ENCODE peak calls at places on chromosome 20, in seven cellular contexts. One of them, this sample, is unnamed.

GRCh38 chr20:6976535-6976934 is 209.0 kb downstream of the BMP2 start:
- DNase-seq in H1: no peak
- DNase-seq in GM12878: no peak
- DNase-seq in SK-N-SH: no peak
- DNase-seq in GM12891: no peak
- DNase-seq in HepG2: no peak
- DNase-seq in K562: no peak
- DNase-seq in this sample: no peak

GRCh38 chr20:4925842-4926530 is 75.3 kb downstream of the SLC23A2 start:
- DNase-seq in HepG2: no peak
- DNase-seq in GM12891: no peak
- DNase-seq in GM12878: no peak
- DNase-seq in SK-N-SH: no peak
- DNase-seq in K562: no peak
- DNase-seq in H1: no peak
- DNase-seq in this sample: no peak

GRCh38 chr20:561437-562231 is 18.0 kb upstream of the CSNK2A1 start:
- DNase-seq in H1: peak
- DNase-seq in K562: peak
- DNase-seq in SK-N-SH: peak
- DNase-seq in HepG2: peak
- DNase-seq in GM12891: peak
- DNase-seq in GM12878: no peak
- DNase-seq in this sample: peak

GRCh38 chr20:24720957-24721356 is 228.1 kb upstream of the CST7 start:
- DNase-seq in K562: no peak
- DNase-seq in H1: no peak
- DNase-seq in SK-N-SH: no peak
- DNase-seq in GM12878: no peak
- DNase-seq in GM12891: no peak
- DNase-seq in HepG2: no peak
- DNase-seq in this sample: no peak

GRCh38 chr20:44187054-44187762 is at the start of gene JPH2:
- DNase-seq in H1: peak
- DNase-seq in K562: no peak
- DNase-seq in GM12878: no peak
- DNase-seq in GM12891: no peak
- DNase-seq in SK-N-SH: peak
- DNase-seq in HepG2: no peak
- DNase-seq in this sample: no peak

GRCh38 chr20:38601216-38602184 is at the start of gene ARHGAP40:
- DNase-seq in GM12891: peak
- DNase-seq in H1: peak
- DNase-seq in HepG2: peak
- DNase-seq in K562: peak
- DNase-seq in GM12878: no peak
- DNase-seq in SK-N-SH: peak
- DNase-seq in this sample: peak

GRCh38 chr20:43755390-43755789 is 28.6 kb upstream of the GTSF1L start:
- DNase-seq in SK-N-SH: no peak
- DNase-seq in GM12891: no peak
- DNase-seq in H1: no peak
- DNase-seq in K562: no peak
- DNase-seq in HepG2: no peak
- DNase-seq in GM12878: no peak
- DNase-seq in this sample: no peak

GRCh38 chr20:38645318-38645717 is 43.7 kb downstream of the ARHGAP40 start:
- DNase-seq in H1: no peak
- DNase-seq in GM12891: no peak
- DNase-seq in SK-N-SH: no peak
- DNase-seq in GM12878: no peak
- DNase-seq in HepG2: no peak
- DNase-seq in K562: no peak
- DNase-seq in this sample: peak

GRCh38 chr20:10307359-10307735 is 88.7 kb downstream of the SNAP25 start:
- DNase-seq in GM12878: no peak
- DNase-seq in K562: no peak
- DNase-seq in SK-N-SH: no peak
- DNase-seq in HepG2: no peak
- DNase-seq in H1: no peak
- DNase-seq in GM12891: no peak
- DNase-seq in this sample: no peak

GRCh38 chr20:1870792-1871550 is 24.2 kb upstream of the SIRPA start:
- DNase-seq in SK-N-SH: no peak
- DNase-seq in GM12878: peak
- DNase-seq in K562: no peak
- DNase-seq in HepG2: no peak
- DNase-seq in GM12891: no peak
- DNase-seq in H1: no peak
- DNase-seq in this sample: no peak

GRCh38 chr20:11274137-11274536 is 600.3 kb upstream of the JAG1 start:
- DNase-seq in H1: no peak
- DNase-seq in GM12878: no peak
- DNase-seq in GM12891: peak
- DNase-seq in K562: peak
- DNase-seq in HepG2: peak
- DNase-seq in SK-N-SH: peak
- DNase-seq in this sample: no peak

GRCh38 chr20:63736893-63737689 is 627 bp downstream of the LIME1 start:
- DNase-seq in GM12891: no peak
- DNase-seq in H1: peak
- DNase-seq in GM12878: no peak
- DNase-seq in K562: no peak
- DNase-seq in SK-N-SH: peak
- DNase-seq in HepG2: no peak
- DNase-seq in this sample: no peak

GRCh38 chr20:9439806-9440205 is 74.6 kb upstream of the LAMP5 start:
- DNase-seq in K562: no peak
- DNase-seq in GM12878: no peak
- DNase-seq in HepG2: no peak
- DNase-seq in GM12891: no peak
- DNase-seq in SK-N-SH: no peak
- DNase-seq in H1: no peak
- DNase-seq in this sample: no peak

DNA sequence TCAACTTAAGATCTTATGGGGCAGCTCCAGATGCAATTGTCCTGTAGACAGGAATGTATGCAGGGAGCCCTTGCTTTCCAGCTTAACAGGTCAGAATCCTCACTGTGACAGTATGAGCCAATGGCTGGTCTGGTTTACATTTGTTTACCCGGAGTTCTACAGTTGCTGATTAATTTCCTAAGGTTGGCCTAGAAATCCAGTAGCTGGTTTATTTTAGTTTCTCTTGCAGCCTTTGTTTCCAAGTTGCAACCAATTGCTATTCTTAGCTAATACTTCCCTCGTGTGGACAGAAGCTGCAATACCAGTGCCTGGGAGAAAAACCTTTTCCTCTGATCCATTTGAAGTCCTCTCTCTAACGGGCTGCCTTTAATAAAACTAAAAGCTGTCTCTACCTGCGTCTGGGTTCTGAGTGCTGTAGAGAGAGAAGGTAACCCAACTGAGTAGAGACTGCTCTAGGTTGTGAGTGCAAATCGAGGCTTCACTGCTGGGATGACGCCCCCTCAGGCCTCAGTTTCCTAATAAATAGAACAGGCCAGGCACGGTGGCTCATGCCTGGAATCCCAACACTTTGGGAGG is 45.9 kb downstream of the ZNF217 start:
- DNase-seq in K562: peak
- DNase-seq in HepG2: peak
- DNase-seq in SK-N-SH: peak
- DNase-seq in H1: peak
- DNase-seq in GM12891: peak
- DNase-seq in GM12878: peak
- DNase-seq in this sample: peak
- TF ChIP-seq TAF1 in K562: no peak
- TF ChIP-seq TAF1 in HepG2: no peak
- TF ChIP-seq TAF1 in SK-N-SH: no peak
- TF ChIP-seq TAF1 in H1: no peak
- TF ChIP-seq TAF1 in GM12891: no peak
- TF ChIP-seq TAF1 in GM12878: no peak
- TF ChIP-seq TAF1 in this sample: no peak

DNA sequence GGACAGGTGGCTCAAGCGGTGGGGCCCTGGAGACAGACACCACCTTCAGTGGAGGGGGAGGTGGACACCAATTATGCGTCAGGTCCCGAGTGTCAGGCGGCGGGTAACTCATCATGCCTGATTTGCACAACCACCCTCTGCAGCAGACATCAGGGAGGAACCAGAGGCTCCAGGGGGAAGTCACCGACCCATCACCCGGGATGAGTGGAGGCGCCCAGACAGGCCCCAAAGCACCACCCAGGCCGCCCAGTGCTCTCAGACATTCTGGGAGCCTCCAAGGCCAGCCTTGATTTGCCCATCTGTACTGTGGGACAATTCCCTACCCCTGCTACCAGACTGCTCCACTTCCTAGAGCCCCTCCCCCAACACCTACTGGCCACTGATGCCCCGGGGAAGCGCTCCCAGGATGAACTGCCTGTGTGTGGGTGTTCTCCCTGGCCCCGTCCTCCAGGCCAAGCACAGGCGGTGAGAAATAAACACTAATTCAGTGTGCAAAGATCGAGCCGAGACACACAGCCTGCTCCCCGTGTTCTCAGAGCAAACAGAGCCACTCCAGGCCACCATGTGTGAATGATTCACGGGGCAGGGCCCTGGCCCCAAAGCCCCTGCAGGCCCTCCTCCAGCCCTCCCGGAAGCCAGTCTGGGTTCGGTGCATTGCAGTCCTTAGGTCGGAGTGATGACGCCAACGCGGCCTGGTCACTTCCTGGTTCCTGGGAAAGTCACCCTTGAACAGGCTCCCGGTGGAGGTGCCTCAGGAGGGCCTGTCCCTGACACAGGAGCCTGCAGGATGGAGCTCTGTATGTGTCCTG is 107.2 kb downstream of the ASXL1 start:
- DNase-seq in SK-N-SH: no peak
- DNase-seq in K562: no peak
- DNase-seq in GM12891: no peak
- DNase-seq in HepG2: peak
- DNase-seq in GM12878: no peak
- DNase-seq in H1: no peak
- DNase-seq in this sample: no peak
- TF ChIP-seq TAF1 in SK-N-SH: no peak
- TF ChIP-seq TAF1 in K562: no peak
- TF ChIP-seq TAF1 in GM12891: no peak
- TF ChIP-seq TAF1 in HepG2: peak
- TF ChIP-seq TAF1 in GM12878: no peak
- TF ChIP-seq TAF1 in H1: no peak
- TF ChIP-seq TAF1 in this sample: no peak

GRCh38 chr20:23257106-23257761 is 93.4 kb upstream of the NXT1 start:
- DNase-seq in SK-N-SH: no peak
- DNase-seq in H1: peak
- DNase-seq in K562: no peak
- DNase-seq in GM12878: no peak
- DNase-seq in GM12891: no peak
- DNase-seq in HepG2: no peak
- DNase-seq in this sample: no peak

GRCh38 chr20:23255106-23255505 is 95.5 kb upstream of the NXT1 start:
- DNase-seq in GM12891: no peak
- DNase-seq in H1: peak
- DNase-seq in SK-N-SH: no peak
- DNase-seq in HepG2: no peak
- DNase-seq in GM12878: no peak
- DNase-seq in K562: no peak
- DNase-seq in this sample: no peak

GRCh38 chr20:23254034-23254433 is 96.6 kb upstream of the NXT1 start:
- DNase-seq in GM12878: no peak
- DNase-seq in GM12891: no peak
- DNase-seq in HepG2: no peak
- DNase-seq in SK-N-SH: no peak
- DNase-seq in H1: peak
- DNase-seq in K562: no peak
- DNase-seq in this sample: no peak

GRCh38 chr20:23254505-23254904 is 96.1 kb upstream of the NXT1 start:
- DNase-seq in SK-N-SH: no peak
- DNase-seq in GM12878: no peak
- DNase-seq in K562: no peak
- DNase-seq in H1: no peak
- DNase-seq in GM12891: no peak
- DNase-seq in HepG2: no peak
- DNase-seq in this sample: no peak

DNA sequence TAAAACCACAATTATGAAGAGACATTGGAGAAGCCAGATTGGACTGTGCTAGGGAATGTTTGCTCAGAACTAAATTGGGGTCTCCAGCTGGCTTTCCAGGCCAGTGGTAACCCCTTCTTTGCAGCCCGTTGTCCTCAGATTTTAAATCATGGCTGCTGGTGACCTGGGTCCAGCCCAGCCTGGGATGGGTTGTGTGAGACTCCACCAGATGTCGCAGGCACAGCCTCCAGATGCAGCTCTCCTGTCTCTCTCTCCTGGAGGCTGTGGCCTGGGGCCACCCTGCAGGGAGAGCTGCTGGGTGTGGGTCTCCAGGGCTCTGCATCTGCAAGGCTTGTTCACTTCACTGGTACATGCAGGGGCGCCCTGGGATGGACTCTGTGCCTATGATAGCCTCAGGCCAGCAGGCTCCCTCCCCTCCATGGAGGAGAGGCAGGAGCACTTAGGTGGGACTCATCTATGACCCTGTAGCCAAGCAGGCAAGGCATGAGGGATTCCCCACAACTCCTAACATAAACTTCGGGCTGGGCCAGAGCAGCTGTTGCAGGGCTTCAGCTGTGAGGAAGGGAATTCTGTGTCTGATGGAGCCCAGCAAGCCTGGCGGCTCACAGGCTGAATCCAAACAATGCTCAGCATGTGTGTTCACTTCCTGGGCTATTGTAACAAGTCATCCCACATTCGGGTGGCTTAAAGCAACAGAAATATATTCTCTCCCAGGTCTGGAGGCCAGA is 94.8 kb upstream of the NXT1 start:
- DNase-seq in SK-N-SH: no peak
- DNase-seq in GM12878: no peak
- DNase-seq in K562: no peak
- DNase-seq in GM12891: no peak
- DNase-seq in HepG2: no peak
- DNase-seq in H1: peak
- DNase-seq in this sample: no peak
- TF ChIP-seq TAF1 in SK-N-SH: no peak
- TF ChIP-seq TAF1 in GM12878: no peak
- TF ChIP-seq TAF1 in K562: no peak
- TF ChIP-seq TAF1 in GM12891: no peak
- TF ChIP-seq TAF1 in HepG2: no peak
- TF ChIP-seq TAF1 in H1: no peak
- TF ChIP-seq TAF1 in this sample: no peak

GRCh38 chr20:59863058-59863457 is 70.4 kb downstream of the SYCP2 start:
- DNase-seq in SK-N-SH: no peak
- DNase-seq in GM12878: no peak
- DNase-seq in K562: no peak
- DNase-seq in HepG2: no peak
- DNase-seq in H1: no peak
- DNase-seq in GM12891: no peak
- DNase-seq in this sample: no peak

GRCh38 chr20:59861389-59861788 is 72.0 kb downstream of the SYCP2 start:
- DNase-seq in K562: no peak
- DNase-seq in HepG2: no peak
- DNase-seq in SK-N-SH: no peak
- DNase-seq in GM12891: no peak
- DNase-seq in GM12878: no peak
- DNase-seq in H1: no peak
- DNase-seq in this sample: no peak

GRCh38 chr20:59864726-59865125 is 68.7 kb downstream of the SYCP2 start:
- DNase-seq in SK-N-SH: no peak
- DNase-seq in GM12891: no peak
- DNase-seq in K562: no peak
- DNase-seq in H1: no peak
- DNase-seq in HepG2: no peak
- DNase-seq in GM12878: no peak
- DNase-seq in this sample: no peak

GRCh38 chr20:59866338-59866737 is 67.1 kb downstream of the SYCP2 start:
- DNase-seq in HepG2: no peak
- DNase-seq in GM12891: no peak
- DNase-seq in SK-N-SH: no peak
- DNase-seq in GM12878: no peak
- DNase-seq in H1: no peak
- DNase-seq in K562: no peak
- DNase-seq in this sample: no peak
- TF ChIP-seq TAF1 in HepG2: no peak
- TF ChIP-seq TAF1 in GM12891: no peak
- TF ChIP-seq TAF1 in SK-N-SH: no peak
- TF ChIP-seq TAF1 in GM12878: no peak
- TF ChIP-seq TAF1 in H1: no peak
- TF ChIP-seq TAF1 in K562: no peak
- TF ChIP-seq TAF1 in this sample: no peak

This sample was measured in GM12892.